ENCODE peak calls at places on chromosomes 1 and 21, in four cellular contexts. I is fibroblast of mammary gland, G is fibroblast of lung, Y is GM06990. C is an unnamed sample.

GRCh38 chr1:55828031-55828430 is 612.9 kb upstream of the USP24 start:
- DNase-seq in Y (no peak), G (peak), I (no peak), C (no peak)

GRCh38 chr1:91736146-91736998 is 149.6 kb downstream of the TGFBR3 start:
- DNase-seq in Y (no peak), I (peak), G (peak), C (no peak)

GRCh38 chr1:100575406-100575805 is 37.5 kb downstream of the GPR88 start:
- DNase-seq in G (no peak), I (no peak), Y (no peak), C (no peak)

GRCh38 chr1:45050931-45051748 is 39.1 kb downstream of the UROD start:
- DNase-seq in I (no peak), Y (peak), G (no peak), C (no peak)

GRCh38 chr1:16158025-16158424 is 2.2 kb upstream of the EPHA2 start:
- DNase-seq in Y (no peak), G (no peak), I (no peak), C (peak)

GRCh38 chr1:66521736-66522365 is 12.1 kb upstream of the SGIP1 start:
- DNase-seq in Y (no peak), I (peak), G (peak), C (no peak)

GRCh38 chr1:155207578-155208405 is at the start of gene THBS3:
- DNase-seq in G (peak), Y (no peak), I (no peak), C (no peak)

GRCh38 chr1:44305962-44306422 is 49.1 kb downstream of the ERI3 start:
- DNase-seq in G (no peak), I (no peak), Y (no peak), C (peak)

GRCh38 chr1:184283999-184284398 is 102.8 kb upstream of the C1orf21 start:
- DNase-seq in I (peak), Y (no peak), G (peak), C (no peak)

GRCh38 chr21:18917602-18918001 is 514.0 kb upstream of the TMPRSS15 start:
- DNase-seq in I (no peak), G (no peak), Y (no peak), C (no peak)

GRCh38 chr1:183991360-183992155 is 46.0 kb downstream of the COLGALT2 start:
- DNase-seq in G (no peak), Y (no peak), I (no peak), C (no peak)

GRCh38 chr1:153466908-153467307 is 6.5 kb upstream of the S100A7 start:
- DNase-seq in Y (no peak), I (no peak), G (peak), C (no peak)

GRCh38 chr1:89615676-89616598 is 17.0 kb upstream of the LRRC8C start:
- DNase-seq in I (no peak), Y (no peak), G (no peak), C (peak)

GRCh38 chr1:118711356-118711755 is 276.8 kb downstream of the TBX15 start:
- DNase-seq in Y (no peak), G (no peak), I (no peak), C (no peak)

GRCh38 chr1:34884961-34885360 is 25.4 kb upstream of the SMIM12 start:
- DNase-seq in I (no peak), Y (no peak), G (no peak), C (no peak)

GRCh38 chr1:14135070-14135469 is 435.1 kb downstream of the PRDM2 start:
- DNase-seq in Y (no peak), I (no peak), G (no peak), C (no peak)

GRCh38 chr1:11248169-11248568 is 14.2 kb downstream of the MTOR start:
- DNase-seq in I (no peak), G (no peak), Y (no peak), C (no peak)

GRCh38 chr1:21783679-21784603 is 992 bp upstream of the USP48 start:
- DNase-seq in I (peak), Y (no peak), G (peak), C (no peak)

GRCh38 chr1:54186056-54186455 is 13.8 kb downstream of the CYB5RL start:
- DNase-seq in G (no peak), Y (no peak), I (no peak), C (no peak)

GRCh38 chr1:109793486-109794318 is 30.0 kb upstream of the EPS8L3 start:
- DNase-seq in G (peak), I (peak), Y (no peak), C (peak)

GRCh38 chr1:19949016-19949415 is 25.6 kb upstream of the PLA2G2E start:
- DNase-seq in Y (no peak), I (peak), G (peak), C (no peak)

GRCh38 chr1:198726455-198726854 is 87.6 kb downstream of the PTPRC start:
- DNase-seq in I (peak), Y (no peak), G (peak), C (no peak)

GRCh38 chr1:154863702-154864174 is 6.3 kb downstream of the KCNN3 start:
- DNase-seq in G (peak), I (no peak), Y (peak), C (peak)

GRCh38 chr1:181083842-181084605 is 4.5 kb upstream of the IER5 start:
- DNase-seq in I (peak), G (no peak), Y (peak), C (peak)

GRCh38 chr1:20721117-20722061 is 3.6 kb upstream of the KIF17 start:
- DNase-seq in I (no peak), Y (no peak), G (no peak), C (no peak)

GRCh38 chr1:19289244-19289643 is 674 bp upstream of the AKR7A3 start:
- DNase-seq in I (no peak), Y (no peak), G (no peak), C (no peak)

GRCh38 chr1:235867903-235868469 is 1.3 kb upstream of the LYST start:
- DNase-seq in I (no peak), Y (peak), G (no peak), C (peak)

GRCh38 chr1:3439346-3439745 is 15.1 kb upstream of the ARHGEF16 start:
- DNase-seq in I (no peak), G (no peak), Y (no peak), C (no peak)

GRCh38 chr1:181173761-181174371 is 85.4 kb downstream of the IER5 start:
- DNase-seq in I (no peak), Y (no peak), G (no peak), C (no peak)

GRCh38 chr1:22754824-22755223 is 44.2 kb downstream of the EPHB2 start:
- DNase-seq in G (no peak), Y (no peak), I (no peak), C (no peak)

GRCh38 chr1:14539953-14540563 is 58.4 kb upstream of the KAZN start:
- DNase-seq in I (no peak), Y (peak), G (no peak), C (no peak)

GRCh38 chr1:31412205-31412604 is 808 bp upstream of the SERINC2 start:
- DNase-seq in G (no peak), I (no peak), Y (no peak), C (no peak)

GRCh38 chr1:22773981-22774471 is 63.4 kb downstream of the EPHB2 start:
- DNase-seq in Y (no peak), I (peak), G (peak), C (no peak)

GRCh38 chr1:168582690-168583325 is 6.4 kb downstream of the XCL1 start:
- DNase-seq in I (peak), Y (no peak), G (peak), C (no peak)

GRCh38 chr21:31316072-31316471 is 28.0 kb downstream of the TIAM1 start:
- DNase-seq in Y (no peak), I (no peak), G (no peak), C (no peak)

GRCh38 chr1:164588388-164589341 is 29.7 kb downstream of the PBX1 start:
- DNase-seq in I (peak), Y (no peak), G (peak), C (no peak)

GRCh38 chr1:202576816-202577215 is 133.4 kb downstream of the SYT2 start:
- DNase-seq in I (peak), Y (no peak), G (peak), C (no peak)

DNA sequence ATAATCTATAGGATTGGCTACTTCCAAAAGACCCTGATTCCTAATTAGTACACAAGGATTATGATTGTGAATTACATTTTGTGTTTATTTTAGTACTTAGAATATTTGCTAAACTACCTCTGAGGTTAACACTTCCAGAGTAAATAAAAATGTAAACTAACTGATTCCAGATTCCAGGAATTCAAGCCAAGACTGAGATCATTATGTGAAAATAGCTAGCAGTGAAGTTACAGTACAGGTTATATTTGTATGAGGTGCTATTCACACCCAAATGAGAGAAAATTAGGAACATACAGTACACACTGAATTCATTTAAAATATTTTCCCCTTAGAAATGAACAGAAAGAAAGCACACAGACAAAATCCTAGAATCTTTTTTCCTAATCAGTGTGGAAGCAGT is 28.8 kb downstream of the TTLL7 start:
- DNase-seq in G (no peak), Y (no peak), I (peak), C (no peak)
- TF ChIP-seq CTCF in G (no peak), Y (no peak), I (no peak), C (no peak)

GRCh38 chr1:165873481-165873880 is 46.1 kb downstream of the UCK2 start:
- DNase-seq in Y (no peak), G (no peak), I (no peak), C (no peak)

GRCh38 chr1:165869343-165869742 is 41.9 kb downstream of the UCK2 start:
- DNase-seq in G (no peak), I (no peak), Y (no peak), C (no peak)

GRCh38 chr1:165874643-165875042 is 47.2 kb downstream of the UCK2 start:
- DNase-seq in Y (no peak), I (no peak), G (no peak), C (no peak)

GRCh38 chr1:165875171-165875570 is 47.8 kb downstream of the UCK2 start:
- DNase-seq in Y (peak), I (no peak), G (no peak), C (peak)

GRCh38 chr1:165871311-165872067 is 44.1 kb downstream of the UCK2 start:
- DNase-seq in G (peak), Y (peak), I (peak), C (peak)
- TF ChIP-seq CTCF in G (peak), Y (peak), I (peak), C (peak)

GRCh38 chr1:237769916-237770315 is 120.8 kb downstream of the ZP4 start:
- DNase-seq in G (no peak), I (no peak), Y (no peak), C (no peak)

GRCh38 chr1:237779356-237779755 is 111.4 kb downstream of the ZP4 start:
- DNase-seq in Y (no peak), I (no peak), G (no peak), C (no peak)

GRCh38 chr1:237772014-237772413 is 118.7 kb downstream of the ZP4 start:
- DNase-seq in I (no peak), Y (no peak), G (no peak), C (no peak)

DNA sequence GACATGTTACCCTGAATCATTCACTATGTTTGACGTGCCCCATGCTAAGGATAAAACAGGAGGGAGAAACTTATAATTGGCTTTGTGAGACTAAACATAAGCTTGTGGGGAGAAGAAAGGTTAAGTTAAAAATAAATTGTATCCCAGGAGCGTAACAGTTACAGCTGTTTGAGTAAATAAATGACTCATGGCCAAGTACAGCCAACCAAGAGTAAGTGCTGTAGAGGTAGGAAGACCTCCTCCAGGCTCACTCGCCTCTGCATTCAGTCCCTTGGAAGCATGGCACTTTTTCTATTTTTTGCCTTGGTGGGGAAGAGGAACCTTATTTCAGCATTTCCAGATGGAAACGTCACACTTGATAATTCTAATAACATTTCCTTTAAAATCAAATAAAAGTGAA is 116.5 kb downstream of the ZP4 start:
- DNase-seq in G (no peak), Y (no peak), I (no peak), C (no peak)
- TF ChIP-seq CTCF in G (no peak), Y (no peak), I (no peak), C (no peak)

GRCh38 chr1:97427371-97427770 is 493.5 kb downstream of the DPYD start:
- DNase-seq in Y (no peak), G (no peak), I (no peak), C (no peak)
- TF ChIP-seq CTCF in Y (no peak), G (no peak), I (no peak), C (no peak)

GRCh38 chr1:213371769-213372619 is 321.0 kb downstream of the RPS6KC1 start:
- DNase-seq in I (no peak), G (no peak), Y (no peak), C (no peak)

GRCh38 chr1:213370523-213370922 is 319.5 kb downstream of the RPS6KC1 start:
- DNase-seq in Y (no peak), G (no peak), I (no peak), C (no peak)

GRCh38 chr1:213374369-213374768 is 323.3 kb downstream of the RPS6KC1 start:
- DNase-seq in I (peak), Y (no peak), G (peak), C (peak)

GRCh38 chr1:213376862-213377372 is 325.9 kb downstream of the RPS6KC1 start:
- DNase-seq in G (peak), I (no peak), Y (no peak), C (no peak)

GRCh38 chr1:213375002-213375401 is 324.0 kb downstream of the RPS6KC1 start:
- DNase-seq in I (no peak), G (no peak), Y (no peak), C (no peak)
- TF ChIP-seq CTCF in I (no peak), G (no peak), Y (no peak), C (no peak)

DNA sequence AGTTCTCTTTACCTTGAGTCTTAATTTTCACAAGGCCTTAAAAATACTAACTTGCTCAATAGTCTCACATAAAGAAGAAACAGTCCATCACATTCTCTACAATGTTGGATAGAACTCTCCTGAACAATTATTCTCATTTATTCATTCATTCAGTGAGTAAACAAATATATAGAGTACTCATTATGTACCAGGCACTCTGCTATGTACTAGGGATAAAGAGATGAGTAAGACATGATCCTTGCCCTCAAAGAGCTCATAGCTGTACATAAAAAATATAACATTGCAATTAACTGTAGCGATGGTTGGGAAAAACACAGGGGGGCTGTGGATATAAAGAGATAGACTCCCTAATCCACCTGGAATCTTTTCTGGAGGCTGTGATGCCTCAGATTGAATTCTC is 586.9 kb upstream of the BEND5 start:
- DNase-seq in I (no peak), G (no peak), Y (no peak), C (no peak)
- TF ChIP-seq CTCF in I (no peak), G (no peak), Y (no peak), C (no peak)

C was measured in activated CD8-positive, alpha-beta T cell treated with anti-CD3 and anti-CD28 coated beads for 36 hours.